ENCODE peak calls at places on chromosome 5, in four cellular contexts. One of them, this sample, is unnamed.

GRCh38 chr5:63564789-63565188 is 397.5 kb downstream of the HTR1A start:
- DNase-seq in choroid plexus epithelial cell: no peak
- DNase-seq in posterior cingulate gyrus: no peak
- DNase-seq in cardiac muscle cell: no peak
- DNase-seq in this sample: no peak

GRCh38 chr5:145887976-145888574 is 15.3 kb upstream of the GRXCR2 start:
- DNase-seq in choroid plexus epithelial cell: peak
- DNase-seq in cardiac muscle cell: peak
- DNase-seq in posterior cingulate gyrus: no peak
- DNase-seq in this sample: peak

GRCh38 chr5:106142131-106142530 is 1528.6 kb downstream of the EFNA5 start:
- DNase-seq in posterior cingulate gyrus: no peak
- DNase-seq in choroid plexus epithelial cell: no peak
- DNase-seq in cardiac muscle cell: no peak
- DNase-seq in this sample: no peak

GRCh38 chr5:72412283-72413055 is 92.3 kb downstream of the PTCD2 start:
- DNase-seq in posterior cingulate gyrus: no peak
- DNase-seq in cardiac muscle cell: peak
- DNase-seq in choroid plexus epithelial cell: peak
- DNase-seq in this sample: peak

GRCh38 chr5:179321206-179321987 is 23.9 kb downstream of the ADAMTS2 start:
- DNase-seq in cardiac muscle cell: no peak
- DNase-seq in posterior cingulate gyrus: peak
- DNase-seq in choroid plexus epithelial cell: no peak
- DNase-seq in this sample: no peak

GRCh38 chr5:146048994-146049703 is 56.2 kb downstream of the PLAC8L1 start:
- DNase-seq in posterior cingulate gyrus: no peak
- DNase-seq in choroid plexus epithelial cell: peak
- DNase-seq in cardiac muscle cell: peak
- DNase-seq in this sample: peak

GRCh38 chr5:150540615-150541396 is 32.9 kb downstream of the NDST1 start:
- DNase-seq in choroid plexus epithelial cell: peak
- DNase-seq in posterior cingulate gyrus: peak
- DNase-seq in cardiac muscle cell: peak
- DNase-seq in this sample: peak

GRCh38 chr5:95725937-95726810 is 5.0 kb upstream of the RHOBTB3 start:
- DNase-seq in cardiac muscle cell: peak
- DNase-seq in choroid plexus epithelial cell: peak
- DNase-seq in posterior cingulate gyrus: no peak
- DNase-seq in this sample: peak

GRCh38 chr5:14531668-14532067 is 49.9 kb upstream of the OTULINL start:
- DNase-seq in choroid plexus epithelial cell: no peak
- DNase-seq in cardiac muscle cell: no peak
- DNase-seq in posterior cingulate gyrus: no peak
- DNase-seq in this sample: no peak

GRCh38 chr5:93741136-93741811 is at the start of gene POU5F2:
- DNase-seq in posterior cingulate gyrus: peak
- DNase-seq in cardiac muscle cell: no peak
- DNase-seq in choroid plexus epithelial cell: no peak
- DNase-seq in this sample: no peak

GRCh38 chr5:95881833-95882232 is 59.3 kb upstream of the GLRX start:
- DNase-seq in cardiac muscle cell: no peak
- DNase-seq in choroid plexus epithelial cell: no peak
- DNase-seq in posterior cingulate gyrus: peak
- DNase-seq in this sample: no peak

GRCh38 chr5:122352331-122352730 is 40.3 kb downstream of the SNCAIP start:
- DNase-seq in cardiac muscle cell: peak
- DNase-seq in choroid plexus epithelial cell: peak
- DNase-seq in posterior cingulate gyrus: no peak
- DNase-seq in this sample: peak

GRCh38 chr5:128062172-128062746 is 21.3 kb upstream of the SLC12A2 start:
- DNase-seq in posterior cingulate gyrus: no peak
- DNase-seq in cardiac muscle cell: peak
- DNase-seq in choroid plexus epithelial cell: peak
- DNase-seq in this sample: peak

GRCh38 chr5:130323804-130324454 is 419.7 kb downstream of the CHSY3 start:
- DNase-seq in posterior cingulate gyrus: no peak
- DNase-seq in choroid plexus epithelial cell: peak
- DNase-seq in cardiac muscle cell: peak
- DNase-seq in this sample: peak

GRCh38 chr5:67647772-67648171 is 451.2 kb upstream of the CD180 start:
- DNase-seq in posterior cingulate gyrus: no peak
- DNase-seq in cardiac muscle cell: no peak
- DNase-seq in choroid plexus epithelial cell: no peak
- DNase-seq in this sample: no peak

GRCh38 chr5:135323701-135324132 is 75.3 kb downstream of the MACROH2A1 start:
- DNase-seq in cardiac muscle cell: no peak
- DNase-seq in posterior cingulate gyrus: no peak
- DNase-seq in choroid plexus epithelial cell: no peak
- DNase-seq in this sample: no peak

GRCh38 chr5:171543486-171543885 is 124.0 kb downstream of the FGF18 start:
- DNase-seq in cardiac muscle cell: no peak
- DNase-seq in choroid plexus epithelial cell: no peak
- DNase-seq in posterior cingulate gyrus: no peak
- DNase-seq in this sample: no peak

GRCh38 chr5:115309751-115310370 is 13.4 kb upstream of the CCDC112 start:
- DNase-seq in posterior cingulate gyrus: no peak
- DNase-seq in cardiac muscle cell: peak
- DNase-seq in choroid plexus epithelial cell: peak
- DNase-seq in this sample: peak

GRCh38 chr5:33241826-33242225 is 198.9 kb upstream of the TARS1 start:
- DNase-seq in cardiac muscle cell: no peak
- DNase-seq in posterior cingulate gyrus: no peak
- DNase-seq in choroid plexus epithelial cell: no peak
- DNase-seq in this sample: no peak

GRCh38 chr5:9927106-9927505 is 297.0 kb upstream of the TAS2R1 start:
- DNase-seq in choroid plexus epithelial cell: peak
- DNase-seq in posterior cingulate gyrus: no peak
- DNase-seq in cardiac muscle cell: peak
- DNase-seq in this sample: peak

GRCh38 chr5:139147743-139148079 is 50.5 kb downstream of the SIL1 start:
- DNase-seq in choroid plexus epithelial cell: peak
- DNase-seq in posterior cingulate gyrus: peak
- DNase-seq in cardiac muscle cell: peak
- DNase-seq in this sample: peak

GRCh38 chr5:11139471-11139870 is 378.4 kb upstream of the DAP start:
- DNase-seq in choroid plexus epithelial cell: peak
- DNase-seq in cardiac muscle cell: no peak
- DNase-seq in posterior cingulate gyrus: peak
- DNase-seq in this sample: no peak

GRCh38 chr5:156800982-156801381 is 49.1 kb upstream of the PPP1R2B start:
- DNase-seq in posterior cingulate gyrus: no peak
- DNase-seq in choroid plexus epithelial cell: no peak
- DNase-seq in cardiac muscle cell: no peak
- DNase-seq in this sample: no peak

GRCh38 chr5:180304016-180304292 is 12.1 kb upstream of the MAPK9 start:
- DNase-seq in choroid plexus epithelial cell: no peak
- DNase-seq in cardiac muscle cell: no peak
- DNase-seq in posterior cingulate gyrus: no peak
- DNase-seq in this sample: no peak

GRCh38 chr5:136016945-136017530 is 11.8 kb upstream of the TGFBI start:
- DNase-seq in cardiac muscle cell: peak
- DNase-seq in posterior cingulate gyrus: peak
- DNase-seq in choroid plexus epithelial cell: peak
- DNase-seq in this sample: peak

GRCh38 chr5:568061-568781 is 43.9 kb upstream of the CEP72 start:
- DNase-seq in cardiac muscle cell: no peak
- DNase-seq in posterior cingulate gyrus: no peak
- DNase-seq in choroid plexus epithelial cell: no peak
- DNase-seq in this sample: no peak

GRCh38 chr5:119402555-119402954 is 46.7 kb downstream of the TNFAIP8 start:
- DNase-seq in posterior cingulate gyrus: no peak
- DNase-seq in cardiac muscle cell: no peak
- DNase-seq in choroid plexus epithelial cell: no peak
- DNase-seq in this sample: no peak